ENCODE peak calls at places on chromosomes 1 and 21, in eight cellular contexts. Q, O, H, R, E, B, U and P are unnamed samples. For H3K4me1, the result is how much of the 10 kb centered on the place peaks cover.

GRCh38 chr1:156104065-156104810 is 10.3 kb upstream of the LMNA start:
- DNase-seq in Q (no peak), O (peak), H (peak), R (peak), E (peak), B (peak), U (peak), P (peak)

GRCh38 chr1:212962509-212962908 is 12.2 kb downstream of the VASH2 start:
- DNase-seq in Q (no peak), O (no peak), H (no peak), R (no peak), E (no peak), B (no peak), U (no peak), P (no peak)

GRCh38 chr1:210706246-210706645 is 377.5 kb downstream of the HHAT start:
- DNase-seq in Q (no peak), O (no peak), H (no peak), R (no peak), E (no peak), B (no peak), U (no peak), P (no peak)

GRCh38 chr1:21200767-21201166 is 24.1 kb upstream of the EIF4G3 start:
- DNase-seq in Q (no peak), O (no peak), H (no peak), R (no peak), E (no peak), B (no peak), U (no peak), P (no peak)

GRCh38 chr1:223189903-223190724 is 47.1 kb upstream of the TLR5 start:
- DNase-seq in Q (peak), O (no peak), H (no peak), R (no peak), E (no peak), B (no peak), U (no peak), P (peak)

GRCh38 chr1:234238060-234238459 is 135.2 kb upstream of the COA6 start:
- DNase-seq in Q (no peak), O (no peak), H (no peak), R (no peak), E (no peak), B (no peak), U (no peak), P (no peak)

GRCh38 chr1:45009956-45010854 is 919 bp downstream of the HECTD3 start:
- DNase-seq in Q (peak), O (no peak), H (peak), R (peak), E (peak), B (peak), U (peak), P (no peak)

GRCh38 chr1:42931911-42932422 is 26.7 kb downstream of the SLC2A1 start:
- DNase-seq in Q (peak), O (peak), H (peak), R (peak), E (no peak), B (peak), U (peak), P (no peak)

GRCh38 chr21:38455403-38455802 is 42.9 kb downstream of the ERG start:
- DNase-seq in Q (no peak), O (no peak), H (no peak), R (no peak), E (no peak), B (no peak), U (no peak), P (peak)

GRCh38 chr1:11690669-11691301 is 725 bp upstream of the DRAXIN start:
- DNase-seq in Q (no peak), O (no peak), H (no peak), R (no peak), E (no peak), B (no peak), U (no peak), P (no peak)

GRCh38 chr1:11691302-11691914 is at the start of gene DRAXIN:
- DNase-seq in Q (no peak), O (no peak), H (no peak), R (no peak), E (no peak), B (no peak), U (no peak), P (no peak)

GRCh38 chr1:11693917-11694316 is 2.4 kb downstream of the DRAXIN start:
- DNase-seq in Q (no peak), O (no peak), H (no peak), R (no peak), E (no peak), B (no peak), U (no peak), P (no peak)

GRCh38 chr1:11691928-11692711 is 610 bp downstream of the DRAXIN start:
- DNase-seq in Q (no peak), O (no peak), H (no peak), R (no peak), E (no peak), B (no peak), U (no peak), P (no peak)

DNA sequence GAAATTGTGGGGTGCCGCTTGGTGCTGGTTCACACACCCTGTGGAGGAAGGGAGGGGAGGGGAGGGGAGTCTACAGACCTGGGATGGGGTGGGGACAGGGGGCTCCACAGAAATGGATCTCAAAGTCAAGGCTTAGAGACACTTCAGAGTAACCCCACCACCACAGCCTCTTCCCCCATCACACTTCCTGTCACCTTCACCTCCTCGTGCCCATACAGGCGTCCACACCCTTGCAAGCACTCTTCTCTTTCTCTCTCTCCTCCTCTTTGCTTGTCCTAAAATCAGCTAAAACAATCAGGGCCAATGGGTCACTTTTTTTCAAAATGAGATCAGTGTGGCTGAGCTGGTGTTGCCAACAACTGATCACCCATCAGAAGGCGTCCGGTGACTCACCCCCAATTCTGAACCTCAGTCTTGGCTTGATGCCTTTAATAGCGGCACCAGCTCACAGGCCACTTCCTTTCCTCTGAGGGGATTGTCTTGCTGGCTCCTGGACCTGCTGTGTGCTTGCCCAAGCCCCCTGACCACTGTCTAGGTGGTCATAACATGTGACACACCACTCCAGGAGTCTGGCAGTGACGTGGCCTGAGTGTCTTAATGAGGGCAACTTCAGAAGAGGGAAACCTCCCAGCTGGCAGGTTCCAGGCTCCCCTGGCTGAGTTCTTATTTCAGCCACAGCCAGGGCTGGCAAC is 1.5 kb downstream of the DRAXIN start:
- DNase-seq in Q (peak), O (peak), H (peak), R (no peak), E (no peak), B (no peak), U (peak), P (peak)
- H3K4me1 ChIP-seq in Q (under half), O (under half), H (under half), R (under half), E (under half), B (under half), U (under half), P (under half)

GRCh38 chr1:30822966-30823581 is 65.5 kb upstream of the LAPTM5 start:
- DNase-seq in Q (no peak), O (no peak), H (no peak), R (no peak), E (no peak), B (no peak), U (no peak), P (peak)
- H3K27ac ChIP-seq in Q (no peak), O (peak), H (peak), R (peak), E (peak), B (peak), U (peak), P (peak)

DNA sequence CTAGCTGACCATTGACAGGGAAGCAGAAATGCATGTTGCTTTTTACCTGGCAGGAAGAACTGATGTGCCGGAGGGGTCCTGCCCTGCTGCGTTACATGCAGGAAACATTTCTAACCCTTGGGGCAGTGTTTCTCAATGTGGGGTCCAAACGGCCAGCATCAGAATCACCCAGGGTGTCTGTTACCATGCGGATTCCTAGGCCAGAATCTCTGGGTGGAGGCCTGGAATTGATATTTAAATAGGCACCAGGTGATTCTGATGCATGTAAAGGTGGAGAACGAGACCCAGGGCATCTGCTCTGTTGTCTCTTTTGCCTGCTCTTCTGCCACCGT is 182.7 kb downstream of the PCP4 start:
- DNase-seq in Q (no peak), O (no peak), H (no peak), R (no peak), E (no peak), B (no peak), U (no peak), P (no peak)
- H3K4me1 ChIP-seq in Q (under half), O (under half), H (under half), R (under half), E (under half), B (under half), U (under half), P (under half)

GRCh38 chr21:35904995-35905972 is 155.0 kb downstream of the SETD4 start:
- DNase-seq in Q (no peak), O (peak), H (peak), R (no peak), E (no peak), B (no peak), U (no peak), P (no peak)
- H3K27ac ChIP-seq in Q (no peak), O (no peak), H (peak), R (no peak), E (no peak), B (peak), U (no peak), P (no peak)